ENCODE peak calls at places on chromosome 2, in four cellular contexts. J, U, P and T are unnamed samples.

GRCh38 chr2:54524236-54524991 is 68.3 kb downstream of the SPTBN1 start:
- DNase-seq in P (no peak), U (no peak), J (peak), T (no peak)

GRCh38 chr2:43068730-43069517 is 157.5 kb downstream of the ZFP36L2 start:
- DNase-seq in U (no peak), P (no peak), J (no peak), T (no peak)

GRCh38 chr2:239319261-239319661 is 81.6 kb downstream of the HDAC4 start:
- DNase-seq in P (no peak), J (peak), U (no peak), T (no peak)

GRCh38 chr2:79985145-79985544 is 319.4 kb downstream of the LRRTM1 start:
- DNase-seq in P (no peak), U (no peak), J (no peak), T (no peak)

GRCh38 chr2:240368746-240369724 is 66.4 kb upstream of the GPC1 start:
- DNase-seq in U (no peak), J (peak), P (no peak), T (no peak)

GRCh38 chr2:71923143-71923525 is 224.5 kb downstream of the CYP26B1 start:
- DNase-seq in P (peak), U (no peak), J (no peak), T (no peak)

GRCh38 chr2:241853651-241854341 is 4.9 kb downstream of the PDCD1 start:
- DNase-seq in J (peak), U (no peak), P (no peak), T (no peak)

GRCh38 chr2:11160731-11161455 is 5.6 kb downstream of the SLC66A3 start:
- DNase-seq in J (no peak), P (no peak), U (peak), T (no peak)

GRCh38 chr2:99710720-99711612 is 221.1 kb upstream of the REV1 start:
- DNase-seq in J (no peak), P (no peak), U (peak), T (no peak)

GRCh38 chr2:33443272-33443829 is 33.1 kb upstream of the RASGRP3 start:
- DNase-seq in J (no peak), U (no peak), P (no peak), T (no peak)

GRCh38 chr2:17309741-17310339 is 208.4 kb downstream of the RAD51AP2 start:
- DNase-seq in P (peak), J (no peak), U (no peak), T (peak)

GRCh38 chr2:3651686-3652516 is 6.1 kb upstream of the ALLC start:
- DNase-seq in J (peak), U (peak), P (peak), T (peak)

GRCh38 chr2:43559391-43560230 is 36.2 kb downstream of the THADA start:
- DNase-seq in U (no peak), P (no peak), J (no peak), T (no peak)

GRCh38 chr2:84908948-84909713 is 3.7 kb downstream of the TMSB10 start:
- DNase-seq in P (no peak), J (no peak), U (no peak), T (no peak)

GRCh38 chr2:214715025-214715424 is 94.5 kb downstream of the BARD1 start:
- DNase-seq in P (no peak), J (no peak), U (no peak), T (no peak)

GRCh38 chr2:50347355-50348044 is 684.4 kb downstream of the NRXN1 start:
- DNase-seq in P (peak), J (no peak), U (no peak), T (peak)

GRCh38 chr2:9347411-9347853 is 75.9 kb downstream of the ITGB1BP1 start:
- DNase-seq in P (no peak), J (peak), U (peak), T (no peak)

GRCh38 chr2:121925466-121925865 is 170.0 kb downstream of the TSN start:
- DNase-seq in P (no peak), J (no peak), U (no peak), T (no peak)

GRCh38 chr2:159518321-159519005 is 97.9 kb downstream of the BAZ2B start:
- DNase-seq in U (no peak), J (no peak), P (no peak), T (no peak)

GRCh38 chr2:150584081-150584480 is 96.6 kb upstream of the RND3 start:
- DNase-seq in U (no peak), P (no peak), J (no peak), T (no peak)

GRCh38 chr2:175676813-175677212 is 325.3 kb downstream of the LNPK start:
- DNase-seq in P (no peak), U (no peak), J (no peak), T (no peak)
- TF ChIP-seq CTCF in P (no peak), U (no peak), J (no peak), T (no peak)

GRCh38 chr2:31151501-31151900 is 13.3 kb upstream of the GALNT14 start:
- DNase-seq in U (no peak), P (peak), J (no peak), T (no peak)
- TF ChIP-seq CTCF in U (no peak), P (peak), J (no peak), T (no peak)

GRCh38 chr2:163717993-163718680 is 17.7 kb downstream of the FIGN start:
- DNase-seq in U (no peak), J (no peak), P (no peak), T (no peak)
- TF ChIP-seq CTCF in U (no peak), J (no peak), P (no peak), T (no peak)

GRCh38 chr2:178070824-178071223 is 1.8 kb downstream of the PDE11A start:
- DNase-seq in U (no peak), J (no peak), P (no peak), T (no peak)

GRCh38 chr2:178068823-178069454 is 3.6 kb downstream of the PDE11A start:
- DNase-seq in P (no peak), U (no peak), J (no peak), T (no peak)

GRCh38 chr2:178072000-178072382 is 586 bp downstream of the PDE11A start:
- DNase-seq in U (no peak), J (no peak), P (no peak), T (no peak)

GRCh38 chr2:178066890-178067669 is 5.5 kb downstream of the PDE11A start:
- DNase-seq in U (no peak), J (no peak), P (peak), T (no peak)

GRCh38 chr2:178069551-178069950 is 3.0 kb downstream of the PDE11A start:
- DNase-seq in U (no peak), P (peak), J (no peak), T (no peak)
- TF ChIP-seq CTCF in U (no peak), P (peak), J (no peak), T (no peak)

DNA sequence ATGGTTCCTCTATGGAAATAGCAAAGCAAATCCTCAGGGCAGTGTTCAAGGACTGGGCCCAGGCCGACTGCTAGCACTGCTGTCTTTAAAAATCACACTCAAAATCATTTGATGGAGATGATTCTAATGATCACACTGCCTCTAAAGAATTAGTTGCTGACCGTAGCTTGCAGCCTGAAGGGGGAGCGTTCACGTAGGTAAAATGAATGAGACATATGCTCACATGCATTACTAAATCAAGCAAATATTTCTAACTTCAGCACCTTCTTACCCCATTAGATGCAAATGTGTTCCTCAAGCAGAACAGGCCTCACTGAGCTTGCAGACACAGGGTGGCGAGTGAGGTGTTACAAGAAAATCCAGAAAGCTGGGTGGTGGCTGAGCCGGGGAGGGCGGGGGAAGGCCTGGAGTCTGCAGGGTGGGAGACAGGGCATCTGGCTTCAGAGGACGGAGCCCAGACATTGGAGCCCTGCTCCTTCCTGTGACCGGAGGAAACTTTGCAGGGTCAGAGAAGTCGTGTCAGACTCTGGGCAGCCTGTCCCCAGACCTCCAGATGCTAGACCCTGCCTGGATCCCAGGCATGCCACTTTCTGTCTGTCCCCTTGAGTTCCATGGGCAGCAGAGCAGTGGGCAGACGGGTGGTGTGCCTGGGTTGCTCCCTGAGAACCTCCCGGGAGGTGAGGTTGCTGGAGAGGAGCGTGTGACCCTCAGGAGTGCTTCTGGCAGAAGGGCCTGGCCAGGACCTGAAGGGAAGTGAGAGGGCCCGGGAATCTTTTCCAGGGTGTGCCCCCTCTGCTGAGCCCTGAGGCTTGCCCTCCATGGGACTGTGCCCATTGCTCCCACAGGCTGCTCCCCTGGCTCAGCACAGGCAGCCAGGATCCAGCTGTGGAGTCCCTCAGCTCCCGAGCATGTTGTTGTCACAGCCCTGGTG is 7.1 kb upstream of the NPPC start:
- DNase-seq in U (peak), J (no peak), P (no peak), T (no peak)
- TF ChIP-seq CTCF in U (no peak), J (no peak), P (peak), T (no peak)